ENCODE peak calls at places on chromosomes 2 and 18, in nine cellular contexts. W is neural progenitor cell, L is ovary, N is heart left ventricle, B is OCI-LY7, M is MM.1S, A is right cardiac atrium, I is GM23248, D is heart right ventricle. H is an unnamed sample. For H3K4me1, the result is how much of the 10 kb centered on the place peaks cover.

GRCh38 chr2:225052703-225053102 is 10.4 kb upstream of the DOCK10 start:
- DNase-seq in W (no peak), L (no peak), N (no peak), B (peak), M (peak), A (no peak), I (no peak), D (no peak), H (no peak)

GRCh38 chr2:170943041-170943440 is 14.0 kb downstream of the GORASP2 start:
- DNase-seq in W (no peak), L (no peak), N (no peak), B (no peak), M (no peak), A (no peak), I (no peak), D (no peak), H (no peak)

GRCh38 chr18:1094408-1094807 is 189.7 kb downstream of the ADCYAP1 start:
- DNase-seq in W (no peak), L (no peak), N (no peak), B (no peak), M (no peak), A (no peak), I (peak), D (no peak), H (peak)

GRCh38 chr2:165691615-165692014 is 102.4 kb downstream of the GALNT3 start:
- DNase-seq in W (peak), L (peak), N (peak), B (no peak), M (no peak), A (peak), I (peak), D (peak), H (peak)

GRCh38 chr2:235826791-235827190 is 332.9 kb downstream of the AGAP1 start:
- DNase-seq in W (no peak), L (no peak), N (no peak), B (no peak), M (no peak), A (no peak), I (no peak), D (no peak), H (no peak)

GRCh38 chr2:119223521-119224390 is at the start of gene STEAP3:
- DNase-seq in W (peak), L (peak), N (peak), B (no peak), M (peak), A (peak), I (peak), D (peak), H (peak)

GRCh38 chr2:216072473-216072872 is 9.1 kb downstream of the PECR start:
- DNase-seq in W (no peak), L (no peak), N (no peak), B (no peak), M (no peak), A (no peak), I (no peak), D (no peak), H (no peak)

GRCh38 chr2:239321596-239322413 is 79.0 kb downstream of the HDAC4 start:
- DNase-seq in W (no peak), L (peak), N (no peak), B (no peak), M (no peak), A (no peak), I (no peak), D (no peak), H (peak)

GRCh38 chr18:6982398-6982797 is 135.2 kb downstream of the LAMA1 start:
- DNase-seq in W (no peak), L (no peak), N (no peak), B (no peak), M (no peak), A (no peak), I (no peak), D (no peak), H (no peak)

GRCh38 chr2:234978466-234979203 is 26.8 kb downstream of the SH3BP4 start:
- DNase-seq in W (no peak), L (no peak), N (no peak), B (no peak), M (no peak), A (no peak), I (peak), D (no peak), H (no peak)

GRCh38 chr2:109371481-109372170 is 242.1 kb downstream of the SEPTIN10 start:
- DNase-seq in W (no peak), L (no peak), N (no peak), B (no peak), M (no peak), A (no peak), I (no peak), D (no peak), H (no peak)

GRCh38 chr2:69837533-69837932 is 8.1 kb downstream of the GMCL1 start:
- DNase-seq in W (no peak), L (no peak), N (no peak), B (no peak), M (no peak), A (no peak), I (no peak), D (no peak), H (no peak)

GRCh38 chr2:110714824-110715223 is 17.5 kb upstream of the ACOXL start:
- DNase-seq in W (no peak), L (no peak), N (no peak), B (no peak), M (no peak), A (no peak), I (no peak), D (no peak), H (no peak)

GRCh38 chr2:55824554-55825096 is 99.0 kb downstream of the EFEMP1 start:
- DNase-seq in W (no peak), L (no peak), N (no peak), B (no peak), M (no peak), A (no peak), I (no peak), D (no peak), H (no peak)

DNA sequence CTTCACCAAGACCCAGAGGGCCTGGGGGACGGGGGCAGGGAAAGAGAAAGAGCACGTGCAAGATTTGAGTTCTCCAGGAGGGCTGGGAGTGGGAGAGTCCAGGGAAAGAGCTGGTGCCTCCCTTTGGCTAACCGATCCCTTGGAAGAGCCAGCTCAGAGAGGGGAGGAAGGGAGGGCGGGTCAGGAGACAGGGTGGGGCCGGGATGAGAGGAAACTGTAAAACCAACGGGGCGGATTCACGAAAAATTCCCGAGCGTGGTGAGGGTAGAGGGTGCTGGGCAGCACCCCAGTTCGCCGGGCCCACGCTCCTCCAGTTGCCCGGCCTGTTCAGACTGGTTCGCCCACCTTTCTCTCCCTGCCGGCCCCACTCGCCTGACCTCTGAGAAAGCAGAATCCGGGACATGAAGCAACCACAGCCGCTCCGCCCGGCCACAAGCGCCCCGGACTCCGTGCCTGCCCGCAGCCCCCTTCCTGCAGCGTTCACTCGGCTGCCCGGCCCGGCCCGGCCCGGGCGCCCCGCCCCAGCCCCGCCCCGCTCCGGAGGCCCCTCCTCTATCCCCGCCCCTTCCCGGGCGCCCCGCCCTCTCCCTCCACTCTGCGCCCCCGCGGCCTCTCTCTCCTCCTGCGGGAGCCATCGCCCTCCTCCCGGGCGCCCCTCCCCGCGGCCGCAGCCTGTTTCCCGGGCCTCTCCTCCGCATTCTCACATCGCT is 230.9 kb upstream of the SMAD2 start:
- DNase-seq in W (peak), L (peak), N (peak), B (no peak), M (peak), A (peak), I (peak), D (peak), H (peak)
- H3K4me3 ChIP-seq in W (peak), L (peak), N (peak), B (no peak), M (peak), A (peak), I (peak), D (peak), H (peak)

GRCh38 chr18:9068346-9068745 is 34.2 kb upstream of the NDUFV2 start:
- DNase-seq in W (no peak), L (no peak), N (no peak), B (no peak), M (no peak), A (no peak), I (no peak), D (no peak), H (no peak)

GRCh38 chr18:9066817-9067306 is 35.6 kb upstream of the NDUFV2 start:
- DNase-seq in W (no peak), L (no peak), N (no peak), B (peak), M (peak), A (no peak), I (no peak), D (no peak), H (no peak)

GRCh38 chr18:9070212-9070611 is 32.3 kb upstream of the NDUFV2 start:
- DNase-seq in W (no peak), L (no peak), N (no peak), B (no peak), M (no peak), A (no peak), I (no peak), D (no peak), H (no peak)

GRCh38 chr18:9067823-9068222 is 34.7 kb upstream of the NDUFV2 start:
- DNase-seq in W (no peak), L (no peak), N (no peak), B (no peak), M (no peak), A (no peak), I (no peak), D (no peak), H (no peak)

GRCh38 chr18:9069482-9070059 is 32.9 kb upstream of the NDUFV2 start:
- DNase-seq in W (no peak), L (no peak), N (no peak), B (peak), M (peak), A (no peak), I (no peak), D (no peak), H (no peak)
- H3K27ac ChIP-seq in W (no peak), L (no peak), N (no peak), B (peak), M (peak), A (no peak), I (no peak), D (no peak), H (no peak)

GRCh38 chr2:24542269-24542872 is 51.3 kb downstream of the NCOA1 start:
- DNase-seq in W (no peak), L (no peak), N (no peak), B (no peak), M (no peak), A (no peak), I (no peak), D (no peak), H (no peak)
- H3K4me1 ChIP-seq in W (under half), L (under half), N (under half), B (under half), M (under half), A (under half), I (under half), D (under half), H (under half)

GRCh38 chr2:86806059-86806857 is 15.5 kb upstream of the CD8A start:
- DNase-seq in W (no peak), L (no peak), N (no peak), B (no peak), M (no peak), A (no peak), I (no peak), D (no peak), H (no peak)

GRCh38 chr2:86807121-86807461 is 16.4 kb upstream of the CD8A start:
- DNase-seq in W (no peak), L (no peak), N (no peak), B (no peak), M (no peak), A (no peak), I (no peak), D (no peak), H (no peak)

GRCh38 chr2:86807462-86808275 is 17.0 kb upstream of the CD8A start:
- DNase-seq in W (peak), L (peak), N (peak), B (no peak), M (peak), A (peak), I (peak), D (peak), H (peak)

GRCh38 chr2:86809481-86810121 is 18.9 kb upstream of the CD8A start:
- DNase-seq in W (no peak), L (no peak), N (no peak), B (no peak), M (no peak), A (no peak), I (no peak), D (no peak), H (no peak)

GRCh38 chr2:86808315-86809161 is 17.8 kb upstream of the CD8A start:
- DNase-seq in W (peak), L (peak), N (peak), B (peak), M (peak), A (peak), I (peak), D (peak), H (peak)
- H3K4me3 ChIP-seq in W (peak), L (peak), N (peak), B (peak), M (peak), A (peak), I (peak), D (peak), H (peak)

DNA sequence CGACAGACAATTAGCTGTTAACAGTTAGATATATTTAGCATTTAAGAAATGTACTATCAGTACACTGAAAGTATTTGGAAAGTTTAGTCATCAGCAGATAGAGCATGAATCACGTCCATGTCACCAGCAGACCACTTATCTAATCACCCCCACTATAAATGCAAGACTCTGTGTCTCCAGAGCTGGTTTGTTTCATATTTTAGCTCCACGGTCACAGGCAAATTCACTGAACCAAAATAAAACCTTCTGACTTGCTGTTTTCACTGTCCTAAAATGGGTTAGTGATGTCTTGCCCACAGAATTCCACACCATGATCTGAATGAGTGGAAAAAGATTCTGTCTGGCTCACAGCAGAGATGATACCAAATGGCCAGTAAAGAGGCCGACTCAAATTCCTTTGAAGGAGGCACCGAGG is 64.9 kb downstream of the CDH2 start:
- DNase-seq in W (no peak), L (no peak), N (no peak), B (no peak), M (no peak), A (no peak), I (peak), D (no peak), H (no peak)
- H3K27ac ChIP-seq in W (no peak), L (no peak), N (peak), B (no peak), M (no peak), A (peak), I (peak), D (peak), H (no peak)

GRCh38 chr18:32026491-32027086 is 8.0 kb downstream of the RNF125 start:
- DNase-seq in W (no peak), L (no peak), N (no peak), B (no peak), M (peak), A (no peak), I (no peak), D (no peak), H (no peak)
- H3K4me1 ChIP-seq in W (under half), L (under half), N (under half), B (under half), M (under half), A (under half), I (under half), D (under half), H (under half)

DNA sequence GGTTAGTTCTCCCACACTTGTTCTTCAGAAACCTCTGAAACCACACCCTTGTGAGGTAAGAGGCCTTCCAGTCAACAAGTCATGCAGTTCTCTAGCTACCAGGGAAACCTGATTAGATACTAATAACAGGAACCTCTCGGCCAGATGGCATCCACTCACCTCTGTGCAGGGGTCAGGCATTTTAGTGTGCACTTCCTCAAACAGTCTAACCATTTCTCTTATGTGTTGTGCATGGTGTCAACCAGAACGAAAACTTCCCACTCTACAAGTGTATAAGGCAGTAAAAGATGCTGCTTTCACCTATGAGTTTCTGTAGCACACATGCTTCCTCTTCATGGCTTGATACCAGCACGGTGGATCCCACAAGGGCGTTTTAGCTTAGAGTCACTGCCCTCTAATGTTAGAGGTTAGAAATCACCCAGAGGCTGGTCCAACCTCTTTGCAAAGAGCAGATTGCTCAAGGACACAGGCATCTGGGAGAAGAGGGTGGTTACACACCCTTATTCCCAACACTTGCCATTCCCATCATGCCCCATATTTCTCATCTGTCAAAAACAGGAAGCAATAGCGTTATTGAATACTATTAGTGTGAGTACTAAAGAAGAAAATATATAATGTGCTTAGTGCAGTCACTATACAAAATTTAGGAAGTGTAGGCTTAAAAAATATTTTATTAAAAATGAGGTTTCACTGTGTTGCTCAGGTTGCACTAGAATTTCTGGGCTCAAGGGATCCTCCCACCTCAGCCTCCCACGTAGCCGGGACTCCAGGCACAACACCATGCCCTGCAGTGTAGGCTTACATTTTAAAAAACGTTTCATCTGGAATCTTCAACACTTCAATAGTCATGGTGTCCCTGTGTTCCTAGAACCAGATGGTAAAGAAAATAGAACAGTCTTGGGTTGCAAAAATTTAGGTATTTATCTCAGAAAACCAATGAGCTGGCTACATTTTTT is 34.5 kb upstream of the RAB31 start:
- DNase-seq in W (peak), L (no peak), N (peak), B (peak), M (peak), A (no peak), I (peak), D (no peak), H (peak)
- H3K4me3 ChIP-seq in W (no peak), L (no peak), N (no peak), B (no peak), M (peak), A (no peak), I (no peak), D (no peak), H (no peak)

DNA sequence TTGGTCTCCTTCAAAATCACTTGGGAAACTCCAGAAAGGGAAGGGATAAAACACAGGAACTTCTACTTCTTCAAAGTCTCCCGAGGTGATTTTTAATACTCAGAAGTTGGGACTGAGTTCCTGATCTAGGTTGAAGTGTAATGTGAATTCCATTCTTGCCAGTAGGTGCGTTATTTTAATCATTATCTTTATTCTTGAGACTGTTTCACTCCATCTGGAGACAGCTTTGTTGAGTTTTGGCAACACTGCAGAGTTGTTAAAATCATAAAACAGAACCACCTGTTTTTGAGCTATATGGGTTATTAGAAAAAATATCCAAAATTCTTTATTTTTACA is 22.0 kb downstream of the ATP8B1 start:
- DNase-seq in W (no peak), L (no peak), N (no peak), B (no peak), M (no peak), A (no peak), I (no peak), D (no peak), H (no peak)
- H3K27ac ChIP-seq in W (no peak), L (peak), N (peak), B (no peak), M (no peak), A (no peak), I (peak), D (peak), H (peak)

GRCh38 chr2:217849154-217849553 is 153.6 kb downstream of the TNS1 start:
- DNase-seq in W (no peak), L (no peak), N (no peak), B (no peak), M (no peak), A (peak), I (peak), D (no peak), H (no peak)
- H3K4me1 ChIP-seq in W (under half), L (under half), N (under half), B (under half), M (under half), A (under half), I (half or more), D (half or more), H (under half)

GRCh38 chr18:31102941-31103340 is 720 bp upstream of the DSC2 start:
- DNase-seq in W (no peak), L (no peak), N (no peak), B (no peak), M (no peak), A (no peak), I (no peak), D (no peak), H (no peak)

GRCh38 chr18:31103423-31103822 is 1.2 kb upstream of the DSC2 start:
- DNase-seq in W (no peak), L (no peak), N (no peak), B (no peak), M (no peak), A (no peak), I (no peak), D (no peak), H (no peak)

GRCh38 chr18:31100598-31101147 is 1.5 kb downstream of the DSC2 start:
- DNase-seq in W (peak), L (peak), N (peak), B (no peak), M (no peak), A (peak), I (no peak), D (peak), H (no peak)

GRCh38 chr18:31101148-31102019 is 837 bp downstream of the DSC2 start:
- DNase-seq in W (peak), L (peak), N (peak), B (no peak), M (no peak), A (peak), I (no peak), D (peak), H (no peak)

GRCh38 chr18:31102020-31102684 is at the start of gene DSC2:
- DNase-seq in W (peak), L (peak), N (peak), B (no peak), M (no peak), A (peak), I (no peak), D (peak), H (no peak)
- H3K4me3 ChIP-seq in W (peak), L (peak), N (peak), B (no peak), M (peak), A (peak), I (no peak), D (peak), H (no peak)